ENCODE peak calls at places on chromosomes 4 and X, in nine cellular contexts. E is prostate gland, F is breast epithelium, Q is colonic mucosa, Z is upper lobe of right lung, P is ascending aorta, G is suprapubic skin, X is heart right ventricle, C is K562. J is an unnamed sample.

GRCh38 chr4:169029947-169030346 is 19.9 kb upstream of the CBR4 start:
- DNase-seq in G (no peak), X (no peak), F (no peak), E (no peak), Q (no peak), C (no peak), Z (no peak), P (no peak), J (no peak)

GRCh38 chr4:139229534-139230039 is 50.4 kb downstream of the MGARP start:
- DNase-seq in X (peak), Z (no peak), F (no peak), G (no peak), Q (peak), P (no peak), E (peak), C (peak), J (no peak)

GRCh38 chr4:48042979-48043461 is 26.4 kb downstream of the NIPAL1 start:
- DNase-seq in C (no peak), F (no peak), Z (no peak), Q (no peak), P (no peak), E (no peak), X (no peak), G (no peak), J (no peak)

GRCh38 chr4:181968371-181968770 is 274.8 kb upstream of the TENM3 start:
- DNase-seq in Q (no peak), G (no peak), C (no peak), Z (no peak), X (no peak), F (no peak), E (no peak), P (no peak), J (no peak)

GRCh38 chr4:81639248-81639647 is 167.5 kb upstream of the RASGEF1B start:
- DNase-seq in E (no peak), C (no peak), G (no peak), F (no peak), Z (no peak), X (no peak), P (no peak), Q (no peak), J (no peak)

GRCh38 chr4:142396279-142396678 is 449.8 kb downstream of the INPP4B start:
- DNase-seq in C (no peak), G (no peak), X (no peak), F (no peak), E (no peak), Q (no peak), Z (no peak), P (no peak), J (no peak)

GRCh38 chr4:167233523-167234387 is 539 bp downstream of the SPOCK3 start:
- DNase-seq in F (no peak), E (no peak), G (no peak), Q (no peak), Z (peak), P (no peak), X (no peak), C (no peak), J (peak)

GRCh38 chr4:39528056-39528465 is 822 bp upstream of the UGDH start:
- DNase-seq in P (peak), G (peak), Q (peak), E (no peak), C (no peak), Z (no peak), X (no peak), F (no peak), J (no peak)

GRCh38 chr4:26692014-26692726 is 108.3 kb downstream of the TBC1D19 start:
- DNase-seq in E (no peak), X (no peak), Q (no peak), F (no peak), P (no peak), C (peak), G (no peak), Z (no peak), J (no peak)

GRCh38 chrX:129925305-129926092 is 19.5 kb downstream of the UTP14A start:
- DNase-seq in Z (peak), X (peak), E (peak), G (peak), P (no peak), C (peak), F (peak), Q (peak), J (peak)

GRCh38 chrX:50117477-50117876 is 83.3 kb downstream of the AKAP4 start:
- DNase-seq in F (no peak), E (no peak), X (no peak), Q (peak), G (no peak), Z (no peak), P (no peak), C (no peak), J (no peak)

GRCh38 chr4:71630783-71631182 is 153.1 kb downstream of the GC start:
- DNase-seq in X (no peak), F (no peak), Z (no peak), G (no peak), C (no peak), P (no peak), E (no peak), Q (no peak), J (no peak)

GRCh38 chr4:121370729-121371325 is 10.0 kb downstream of the QRFPR start:
- DNase-seq in C (peak), P (no peak), E (peak), F (no peak), Q (peak), X (peak), Z (no peak), G (no peak), J (peak)

GRCh38 chr4:76747613-76748012 is 150.3 kb downstream of the SOWAHB start:
- DNase-seq in F (no peak), G (no peak), E (no peak), Z (no peak), X (no peak), P (no peak), Q (no peak), C (no peak), J (no peak)

GRCh38 chr4:1638873-1639272 is 45.2 kb downstream of the FAM53A start:
- DNase-seq in E (no peak), P (no peak), X (no peak), C (no peak), G (peak), F (no peak), Q (no peak), Z (no peak), J (no peak)

GRCh38 chr4:52648836-52649235 is 10.3 kb downstream of the USP46 start:
- DNase-seq in F (no peak), Q (no peak), G (no peak), E (no peak), C (no peak), X (no peak), P (no peak), Z (no peak), J (no peak)

GRCh38 chr4:154416183-154416543 is 75.4 kb downstream of the DCHS2 start:
- DNase-seq in F (no peak), Z (no peak), Q (peak), X (peak), E (no peak), P (no peak), G (no peak), C (peak), J (peak)

GRCh38 chr4:168723020-168723419 is 226.2 kb downstream of the PALLD start:
- DNase-seq in C (no peak), G (no peak), F (no peak), E (no peak), Z (no peak), Q (no peak), P (no peak), X (peak), J (no peak)

GRCh38 chr4:3438847-3439180 is 3.0 kb upstream of the HGFAC start:
- DNase-seq in C (no peak), F (no peak), E (no peak), Z (no peak), Q (no peak), X (no peak), P (no peak), G (no peak), J (no peak)

GRCh38 chr4:153432971-153433752 is 33.0 kb upstream of the TMEM131L start:
- DNase-seq in C (peak), X (peak), Q (peak), G (peak), F (peak), E (peak), Z (no peak), P (no peak), J (peak)

GRCh38 chr4:96352051-96352517 is 512.2 kb downstream of the PDHA2 start:
- DNase-seq in F (no peak), X (no peak), Q (peak), C (no peak), G (no peak), P (no peak), E (no peak), Z (no peak), J (peak)

GRCh38 chr4:186760576-186760975 is 36.9 kb upstream of the FAT1 start:
- DNase-seq in G (no peak), X (no peak), F (no peak), P (no peak), Z (no peak), E (no peak), Q (no peak), C (no peak), J (no peak)

GRCh38 chrX:41334866-41335589 is 1.1 kb downstream of the DDX3X start:
- DNase-seq in P (peak), G (peak), C (peak), X (peak), E (peak), Z (peak), Q (peak), F (peak), J (peak)

GRCh38 chr4:2570551-2571222 is 34.2 kb downstream of the FAM193A start:
- DNase-seq in C (no peak), Z (no peak), F (no peak), P (no peak), X (peak), E (no peak), G (no peak), Q (no peak), J (no peak)

GRCh38 chr4:112832493-112832892 is 195.6 kb downstream of the LARP7 start:
- DNase-seq in G (no peak), C (no peak), P (no peak), Q (no peak), X (no peak), F (no peak), E (no peak), Z (no peak), J (no peak)

GRCh38 chr4:25031077-25031606 is 396 bp upstream of the LGI2 start:
- DNase-seq in Z (no peak), Q (no peak), G (no peak), X (no peak), F (no peak), P (no peak), E (no peak), C (no peak), J (peak)

GRCh38 chrX:112808007-112808406 is 32.6 kb downstream of the AMOT start:
- DNase-seq in G (no peak), X (no peak), E (no peak), Z (no peak), P (no peak), C (no peak), F (no peak), Q (no peak), J (no peak)

GRCh38 chrX:112803060-112803459 is 37.6 kb downstream of the AMOT start:
- DNase-seq in X (no peak), C (no peak), F (no peak), Q (no peak), Z (no peak), P (no peak), G (no peak), E (no peak), J (no peak)

GRCh38 chrX:112814496-112814895 is 26.1 kb downstream of the AMOT start:
- DNase-seq in Z (no peak), P (no peak), Q (no peak), G (no peak), E (no peak), X (no peak), F (no peak), C (no peak), J (no peak)

GRCh38 chrX:112808651-112809050 is 32.0 kb downstream of the AMOT start:
- DNase-seq in G (no peak), Z (no peak), F (no peak), X (no peak), Q (no peak), E (no peak), C (no peak), P (no peak), J (no peak)
- H3K4me3 ChIP-seq in G (no peak), Z (no peak), F (no peak), X (no peak), Q (no peak), E (no peak), C (no peak), P (no peak), J (no peak)

DNA sequence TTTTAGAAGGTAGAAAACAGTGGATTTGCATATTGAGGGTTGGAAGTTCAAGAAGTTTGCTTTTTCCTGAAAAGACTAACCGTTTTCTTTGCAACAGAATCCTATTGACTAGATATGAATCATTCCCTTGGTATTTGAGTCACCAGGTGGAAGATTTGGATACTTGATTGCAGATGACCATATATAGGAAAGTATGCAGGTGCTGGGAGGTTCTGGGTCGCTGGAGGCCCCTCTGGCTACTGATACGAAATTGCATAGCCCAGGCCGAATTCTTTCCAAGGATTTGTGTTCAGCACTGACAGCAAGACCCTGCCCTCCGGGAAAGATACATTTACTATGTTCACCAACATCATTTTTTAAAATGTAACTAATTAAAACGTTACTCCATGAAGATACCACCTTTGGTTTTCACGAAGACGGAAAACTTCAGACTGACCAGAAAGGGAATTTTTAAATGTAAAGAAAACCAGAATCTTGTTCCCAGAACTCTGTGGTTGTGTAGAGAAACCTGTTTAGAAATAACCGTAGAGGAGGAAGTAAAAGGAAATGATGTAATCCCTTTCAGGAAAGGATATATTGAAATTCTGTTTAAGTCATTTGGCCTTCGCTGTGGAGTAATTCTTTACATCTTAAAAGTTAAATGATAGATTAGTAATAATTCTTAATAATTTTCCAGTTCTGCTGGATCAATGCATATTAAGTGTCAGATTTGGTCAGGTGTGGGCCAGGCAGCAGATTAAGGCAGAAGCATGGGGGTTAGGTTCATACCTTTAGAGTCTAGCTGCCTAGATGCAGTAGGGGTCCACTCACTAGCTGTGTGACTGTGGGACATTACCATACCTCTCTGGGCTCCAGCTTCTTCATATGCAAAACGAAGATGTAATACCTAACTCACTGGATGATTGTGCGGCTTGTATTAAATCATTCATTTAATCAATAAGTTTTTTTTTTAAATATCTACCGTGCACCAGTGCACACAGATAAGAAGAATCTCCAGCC is 1.1 kb downstream of the ANXA3 start:
- DNase-seq in P (no peak), X (no peak), G (no peak), F (peak), C (no peak), E (peak), Z (no peak), Q (peak), J (no peak)
- TF ChIP-seq CTCF in P (no peak), X (no peak), G (no peak), F (no peak), C (no peak), E (no peak), Z (no peak), Q (no peak), J (no peak)

DNA sequence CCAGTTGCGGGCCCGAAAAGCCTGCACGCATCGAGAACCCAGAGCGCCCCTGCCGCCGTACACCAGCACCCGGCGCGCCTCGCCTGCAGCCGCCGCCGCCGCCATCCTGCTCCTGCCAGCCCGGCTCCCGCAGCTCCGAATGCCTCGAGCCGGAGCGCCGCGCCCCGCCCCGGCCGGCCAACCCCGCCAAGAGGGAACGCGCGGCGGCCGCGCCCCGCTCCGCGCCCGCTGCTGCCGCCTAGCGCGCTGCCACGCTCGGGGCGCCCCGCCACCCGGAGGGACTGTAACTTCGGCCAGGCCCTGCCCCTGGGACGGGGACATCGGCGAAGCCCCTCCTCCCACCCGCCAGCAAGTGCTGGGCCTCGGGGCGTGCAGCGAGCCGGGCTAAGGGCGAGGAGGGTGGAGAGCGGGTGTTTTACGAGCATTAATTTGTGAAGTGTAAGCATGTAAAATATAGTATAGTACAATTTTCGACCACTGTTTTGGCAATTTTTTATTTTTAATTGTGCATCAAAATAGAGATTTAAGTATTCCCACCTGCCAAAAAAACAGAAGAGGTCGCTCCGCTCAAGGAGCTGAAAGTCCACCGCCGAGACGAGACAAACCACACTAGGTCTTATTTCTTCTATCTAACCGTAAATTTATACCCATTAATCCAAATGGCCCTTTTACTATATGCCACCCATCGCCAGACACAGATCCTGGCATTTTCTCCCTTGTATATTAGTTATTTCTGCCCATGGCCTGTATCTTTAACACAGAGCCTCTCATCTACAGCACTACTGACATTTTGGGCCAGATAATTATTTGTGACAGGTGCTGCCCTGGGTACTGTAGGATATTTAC is at the start of gene QDPR:
- DNase-seq in P (peak), Q (peak), G (peak), C (peak), Z (peak), F (peak), X (peak), E (peak), J (peak)
- H3K27ac ChIP-seq in P (peak), Q (peak), G (peak), C (peak), Z (peak), F (peak), X (peak), E (peak), J (peak)

GRCh38 chrX:47632664-47633063 is 2.9 kb upstream of the CFP start:
- DNase-seq in C (no peak), X (no peak), G (no peak), Z (no peak), P (no peak), Q (no peak), E (no peak), F (no peak), J (no peak)

GRCh38 chrX:47634871-47635575 is 5.3 kb upstream of the CFP start:
- DNase-seq in C (no peak), X (no peak), E (no peak), Z (no peak), P (no peak), Q (no peak), F (no peak), G (no peak), J (no peak)

GRCh38 chrX:47633671-47634590 is 4.2 kb upstream of the CFP start:
- DNase-seq in Q (no peak), E (no peak), F (no peak), G (no peak), Z (no peak), C (no peak), X (no peak), P (no peak), J (no peak)

GRCh38 chrX:47638816-47639215 is 9.1 kb upstream of the CFP start:
- DNase-seq in X (no peak), Q (no peak), P (no peak), F (no peak), E (no peak), Z (no peak), G (peak), C (no peak), J (no peak)

DNA sequence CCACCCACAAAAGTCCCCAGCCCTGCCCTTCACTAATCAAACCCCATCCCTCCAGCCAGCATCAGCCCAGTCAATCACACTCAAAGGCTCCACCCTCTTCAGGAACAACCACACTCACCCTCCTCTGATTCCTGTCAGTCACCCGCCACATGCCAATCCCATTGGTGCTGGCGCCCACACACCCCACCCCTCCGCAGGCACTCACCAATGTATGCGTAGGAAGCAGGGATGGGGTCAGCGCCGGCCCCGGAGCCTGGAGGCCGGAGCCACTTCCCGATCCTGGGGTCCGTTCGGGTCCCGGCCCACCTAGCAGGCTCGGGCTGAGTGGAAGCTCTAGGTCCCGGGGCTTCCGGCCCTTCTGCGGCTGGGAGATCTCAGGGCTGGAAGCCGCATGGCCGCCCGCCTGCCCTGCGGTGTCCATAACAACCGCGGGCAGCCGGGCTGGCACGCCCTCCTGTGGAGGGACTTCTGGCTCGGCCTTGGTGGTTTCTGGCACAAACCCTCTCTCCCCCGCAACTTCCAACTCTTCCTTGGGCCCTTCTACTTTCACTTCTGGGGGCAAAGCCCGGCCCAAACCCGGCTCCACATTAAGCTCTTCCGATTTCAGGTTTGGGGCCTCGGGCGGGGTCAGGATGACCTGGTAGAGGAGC is 7.9 kb upstream of the CFP start:
- DNase-seq in F (no peak), X (peak), G (no peak), P (no peak), E (no peak), C (peak), Z (peak), Q (peak), J (no peak)
- H3K4me3 ChIP-seq in F (no peak), X (peak), G (peak), P (no peak), E (no peak), C (no peak), Z (peak), Q (no peak), J (no peak)

DNA sequence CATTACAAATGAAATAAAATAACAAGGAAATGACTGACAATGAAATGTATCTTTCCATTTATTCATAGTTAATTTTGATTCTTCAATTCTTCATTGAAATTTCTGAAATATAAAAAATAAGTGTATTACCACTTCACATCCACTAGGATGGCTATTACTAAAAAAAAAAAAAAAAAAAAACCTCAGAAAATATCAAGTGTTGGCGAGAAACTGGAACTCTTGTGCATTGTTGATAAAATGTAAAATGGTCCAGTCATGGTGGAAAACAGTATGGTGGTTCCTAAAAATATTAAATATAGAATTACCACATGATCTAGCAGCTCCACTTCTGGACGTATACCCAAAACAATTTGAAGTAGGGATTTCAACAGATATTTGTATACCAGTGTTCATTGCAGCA is 22.9 kb downstream of the PGAM4 start:
- DNase-seq in Q (no peak), C (no peak), E (no peak), G (no peak), P (no peak), Z (no peak), F (no peak), X (no peak), J (no peak)
- TF ChIP-seq CTCF in Q (no peak), C (no peak), E (no peak), G (no peak), P (no peak), Z (no peak), F (no peak), X (no peak), J (no peak)

GRCh38 chrX:47560831-47561652 is at the start of gene ARAF:
- DNase-seq in F (peak), G (peak), X (peak), E (peak), C (peak), P (peak), Z (peak), Q (peak), J (peak)
- H3K27ac ChIP-seq in F (peak), G (peak), X (peak), E (peak), C (peak), P (peak), Z (peak), Q (peak), J (peak)

J was measured in WERI-Rb-1.